ENCODE peak calls at places on chromosomes 1 and 21, in five cellular contexts. B is transverse colon, N is stomach, P is GM23338, A is sigmoid colon. E is an unnamed sample.

GRCh38 chr1:212915245-212916091 is 34.9 kb upstream of the VASH2 start:
- DNase-seq in B (no peak), N (no peak), P (peak; percentile 83), A (peak; percentile 81), E (no peak)

GRCh38 chr1:5798151-5798730 is 194.0 kb downstream of the NPHP4 start:
- DNase-seq in B (no peak), N (no peak), P (no peak), A (no peak), E (no peak)

GRCh38 chr1:160083968-160084770 is 2.8 kb downstream of the KCNJ9 start:
- DNase-seq in B (peak; percentile 86), N (peak; percentile 88), P (peak; percentile 95), A (peak; percentile 82), E (peak; percentile 79)

GRCh38 chr1:17866451-17867029 is 111.4 kb downstream of the ACTL8 start:
- DNase-seq in B (no peak), N (no peak), P (no peak), A (no peak), E (no peak)

GRCh38 chr1:151825204-151825603 is 6.4 kb downstream of the RORC start:
- DNase-seq in B (no peak), N (no peak), P (no peak), A (no peak), E (no peak)

GRCh38 chr1:216531308-216532239 is 108.3 kb upstream of the USH2A start:
- DNase-seq in B (no peak), N (no peak), P (peak; percentile 16), A (no peak), E (no peak)

GRCh38 chr1:95388041-95388440 is 154.0 kb downstream of the RWDD3 start:
- DNase-seq in B (no peak), N (no peak), P (no peak), A (no peak), E (no peak)

GRCh38 chr1:39190096-39190495 is 14.4 kb upstream of the MACF1 start:
- DNase-seq in B (no peak), N (no peak), P (no peak), A (no peak), E (no peak)

GRCh38 chr1:209627349-209628196 is 24.7 kb downstream of the LAMB3 start:
- DNase-seq in B (peak; percentile 73), N (peak; percentile 79), P (peak; percentile 91), A (peak; percentile 79), E (peak; percentile 93)

DNA sequence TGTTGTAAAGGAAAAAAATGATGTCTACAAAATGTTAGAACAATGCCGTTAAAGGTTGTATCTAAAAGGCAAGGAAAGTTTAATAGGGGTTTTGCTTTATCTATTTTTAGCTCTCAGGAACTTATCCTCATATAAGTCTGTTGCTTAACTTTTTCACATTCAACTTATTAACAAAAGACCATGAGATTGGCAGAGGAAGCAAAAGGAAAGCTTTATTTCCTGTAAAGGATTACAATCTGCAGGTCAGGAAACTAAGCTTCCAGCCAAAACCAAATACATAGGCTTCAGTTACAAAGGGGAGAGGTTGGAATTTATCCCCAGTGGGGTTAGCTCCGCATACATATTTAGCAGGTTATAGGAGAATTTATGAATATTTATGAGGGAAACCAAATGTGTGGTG is 58.7 kb upstream of the KIAA1614 start:
- DNase-seq in B (no peak), N (no peak), P (no peak), A (no peak), E (no peak)
- TF ChIP-seq POLR2AphosphoS5 in B (no peak), N (no peak), P (no peak), A (no peak), E (no peak)

DNA sequence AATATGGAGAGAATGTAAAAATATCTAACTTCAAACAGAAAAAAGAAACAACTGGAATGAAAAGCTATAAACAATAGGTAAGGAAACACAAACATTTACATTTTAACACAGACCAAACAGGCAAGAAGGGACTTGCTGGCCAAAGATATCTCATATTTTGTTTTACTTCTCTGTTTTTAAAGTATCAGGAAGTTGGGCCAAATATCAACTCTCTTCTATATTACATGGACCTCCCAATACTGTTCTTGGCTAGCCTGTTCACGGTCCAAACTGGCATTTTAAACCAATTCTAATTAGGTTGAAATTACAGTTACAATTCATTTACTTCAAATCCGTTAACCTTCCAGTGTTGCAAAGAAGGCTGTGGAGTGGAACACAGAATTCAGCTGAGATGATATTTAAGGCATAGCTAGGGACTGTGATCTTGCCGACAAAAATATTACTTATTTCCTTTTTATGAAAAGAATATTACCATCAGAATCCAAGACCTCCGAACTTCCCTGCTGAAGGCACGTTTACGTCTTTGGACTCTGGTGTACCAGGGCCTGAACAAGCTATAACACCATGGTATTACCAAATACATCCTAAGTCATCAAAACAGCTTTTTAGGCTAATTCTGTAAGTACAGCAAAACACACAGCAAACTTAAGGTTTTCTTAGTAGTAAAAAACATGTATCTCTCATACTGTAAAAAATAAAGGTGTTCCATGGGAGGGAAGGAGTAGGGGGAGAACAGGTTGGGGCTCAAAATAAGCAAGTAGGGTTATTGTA is 165.4 kb downstream of the RUNX1 start:
- DNase-seq in B (no peak), N (no peak), P (no peak), A (no peak), E (no peak)
- H3K4me1 ChIP-seq in B (peaks cover 54% of the 10 kb centered on the region), N (peaks cover 69% of the 10 kb centered on the region), P (peaks cover 31% of the 10 kb centered on the region), A (no peaks in the 10 kb centered on the region), E (peaks cover 23% of the 10 kb centered on the region)

GRCh38 chr1:43348809-43349593 is 9.8 kb upstream of the CDC20 start:
- DNase-seq in B (peak; percentile 94), N (peak; percentile 96), P (peak; percentile 96), A (peak; percentile 91), E (peak; percentile 96)
- TF ChIP-seq POLR2AphosphoS5 in B (peak; percentile 79), N (peak; percentile 89), P (peak; percentile 81), A (peak; percentile 58), E (peak; percentile 9)

DNA sequence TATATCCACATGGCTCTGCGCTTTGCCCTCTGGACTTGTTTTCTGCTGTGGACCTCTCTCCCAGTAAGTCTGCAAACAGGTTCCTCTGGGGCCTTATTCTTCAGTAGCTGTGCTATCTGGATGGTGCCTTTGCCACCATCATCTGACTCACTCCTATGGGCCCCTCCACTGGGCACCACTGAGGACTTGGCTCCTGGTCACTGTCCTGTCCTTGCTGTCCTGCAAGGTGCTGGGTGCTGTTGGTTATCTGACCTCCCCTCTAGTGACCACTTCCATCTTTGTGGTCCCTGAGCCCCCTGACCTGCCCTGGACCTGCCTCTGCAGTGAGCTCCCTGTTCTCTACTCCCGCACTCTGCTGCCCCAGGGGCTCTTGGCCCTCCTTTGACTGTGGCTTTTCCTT is 6.7 kb downstream of the CNIH3 start:
- DNase-seq in B (no peak), N (no peak), P (no peak), A (no peak), E (no peak)
- H3K4me1 ChIP-seq in B (peaks cover 2% of the 10 kb centered on the region), N (peaks cover 27% of the 10 kb centered on the region), P (peaks cover 12% of the 10 kb centered on the region), A (no peaks in the 10 kb centered on the region), E (no peaks in the 10 kb centered on the region)

GRCh38 chr1:165773324-165773965 is 4.8 kb upstream of the TMCO1 start:
- DNase-seq in B (no peak), N (no peak), P (no peak), A (no peak), E (no peak)
- TF ChIP-seq POLR2AphosphoS5 in B (no peak), N (no peak), P (no peak), A (no peak), E (no peak)

DNA sequence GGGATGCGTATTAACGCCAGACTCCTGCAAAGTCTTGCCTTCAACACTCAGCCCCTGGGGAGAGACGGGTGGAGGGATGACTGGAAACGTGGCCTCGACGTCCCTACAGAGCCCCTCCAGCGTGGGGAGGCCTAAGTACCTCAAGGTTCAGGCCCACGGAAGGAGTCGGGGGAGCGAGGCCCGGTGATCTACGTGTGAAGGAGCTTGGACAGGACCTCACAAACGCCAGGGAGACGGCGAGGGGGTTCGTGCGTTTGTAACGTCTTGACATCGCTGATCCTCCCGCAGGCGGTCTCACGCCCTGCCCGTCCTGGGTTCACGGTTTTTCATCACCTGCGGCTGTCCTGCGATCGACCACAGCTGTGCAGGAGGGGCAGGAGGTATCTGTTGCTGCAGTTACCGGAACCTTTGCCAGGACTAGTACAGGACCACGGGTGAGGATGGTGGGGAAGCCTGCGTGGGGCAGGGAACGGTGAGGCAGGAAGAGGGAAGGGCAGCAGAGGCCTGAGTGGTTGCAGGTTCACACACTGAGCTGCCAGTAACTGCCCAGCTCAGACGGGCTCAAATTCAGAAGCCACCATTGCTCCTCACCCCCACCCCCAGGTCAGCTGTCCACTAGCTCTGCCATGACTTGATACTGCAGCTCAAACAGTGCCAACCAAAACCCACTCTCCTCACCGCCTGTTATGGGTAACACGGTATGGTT is 888 bp upstream of the CCNL2 start:
- DNase-seq in B (no peak), N (no peak), P (peak; percentile 44), A (no peak), E (no peak)
- H3K4me1 ChIP-seq in B (peaks cover 29% of the 10 kb centered on the region), N (peaks cover 74% of the 10 kb centered on the region), P (peaks cover 14% of the 10 kb centered on the region), A (no peaks in the 10 kb centered on the region), E (peaks cover 28% of the 10 kb centered on the region)

GRCh38 chr1:245501635-245502034 is 346.9 kb downstream of the KIF26B start:
- DNase-seq in B (no peak), N (no peak), P (no peak), A (no peak), E (no peak)

GRCh38 chr1:245495681-245496080 is 340.9 kb downstream of the KIF26B start:
- DNase-seq in B (no peak), N (no peak), P (no peak), A (no peak), E (no peak)

GRCh38 chr1:245503548-245503947 is 348.8 kb downstream of the KIF26B start:
- DNase-seq in B (no peak), N (no peak), P (no peak), A (no peak), E (no peak)

GRCh38 chr1:245500546-245500945 is 345.8 kb downstream of the KIF26B start:
- DNase-seq in B (no peak), N (no peak), P (peak; percentile 54), A (no peak), E (no peak)
- TF ChIP-seq POLR2AphosphoS5 in B (no peak), N (no peak), P (no peak), A (no peak), E (no peak)

DNA sequence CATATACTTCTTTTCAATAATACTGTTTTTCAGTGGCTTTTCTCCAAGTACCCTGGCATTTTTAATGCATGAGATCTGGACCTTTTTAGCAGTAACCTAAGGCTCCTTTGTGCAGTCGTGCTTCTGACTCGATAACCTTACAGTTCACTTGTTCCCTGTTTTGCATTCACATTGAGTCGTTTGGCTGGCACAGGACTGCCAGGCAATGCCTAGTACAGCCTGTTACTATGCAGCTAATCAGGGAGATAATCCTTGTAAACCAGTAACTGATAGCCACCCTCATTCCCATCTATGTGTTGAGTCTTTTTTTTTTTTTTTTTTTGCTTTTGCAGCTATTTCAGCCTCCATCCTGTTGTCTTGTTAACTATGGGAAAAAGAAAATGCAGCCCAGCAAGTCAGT is 3.8 kb downstream of the ATP1B1 start:
- DNase-seq in B (no peak), N (peak; percentile 65), P (no peak), A (no peak), E (no peak)
- H3K4me1 ChIP-seq in B (peaks cover 67% of the 10 kb centered on the region), N (peaks cover 73% of the 10 kb centered on the region), P (peaks cover 54% of the 10 kb centered on the region), A (no peaks in the 10 kb centered on the region), E (peaks cover 42% of the 10 kb centered on the region)